ENCODE peak calls at places on chromosomes 3 and 15, in eight cellular contexts. Z is dorsolateral prefrontal cortex, J is A673, V is hepatocyte, B is AG04450, Q is uterus, X is cardiac fibroblast, G is right atrium auricular region. F is an unnamed sample.

GRCh38 chr3:112390783-112391641 is 58.1 kb downstream of the CD200 start:
- DNase-seq in Z (peak), J (peak), V (peak), B (peak), Q (peak), X (peak), G (no peak), F (peak)

GRCh38 chr15:70096215-70096974 is 1.3 kb downstream of the TLE3 start:
- DNase-seq in Z (peak), J (peak), V (peak), B (no peak), Q (peak), X (peak), G (no peak), F (no peak)

GRCh38 chr3:95923496-95924210 is 890.7 kb upstream of the EPHA6 start:
- DNase-seq in Z (no peak), J (peak), V (peak), B (peak), Q (no peak), X (peak), G (peak), F (peak)

GRCh38 chr3:183975981-183976662 is 41.6 kb downstream of the ABCC5 start:
- DNase-seq in Z (no peak), J (peak), V (peak), B (no peak), Q (no peak), X (peak), G (no peak), F (no peak)

GRCh38 chr3:136334209-136334608 is 84.1 kb downstream of the PCCB start:
- DNase-seq in Z (no peak), J (no peak), V (no peak), B (no peak), Q (no peak), X (no peak), G (no peak), F (no peak)

GRCh38 chr3:151227438-151228290 is 24.6 kb upstream of the GPR171 start:
- DNase-seq in Z (peak), J (peak), V (peak), B (peak), Q (peak), X (peak), G (peak), F (peak)

GRCh38 chr15:78083687-78084358 is 6.3 kb upstream of the TBC1D2B start:
- DNase-seq in Z (no peak), J (no peak), V (no peak), B (no peak), Q (no peak), X (no peak), G (no peak), F (no peak)

GRCh38 chr15:68726246-68726645 is 94.4 kb downstream of the ANP32A start:
- DNase-seq in Z (no peak), J (no peak), V (no peak), B (no peak), Q (no peak), X (no peak), G (no peak), F (no peak)

GRCh38 chr3:64140651-64141050 is 84.6 kb downstream of the PRICKLE2 start:
- DNase-seq in Z (no peak), J (no peak), V (no peak), B (no peak), Q (no peak), X (no peak), G (no peak), F (no peak)

GRCh38 chr3:18446067-18446793 is 21.1 kb upstream of the SATB1 start:
- DNase-seq in Z (no peak), J (no peak), V (no peak), B (no peak), Q (no peak), X (no peak), G (no peak), F (no peak)

GRCh38 chr3:65277788-65278187 is 590.0 kb upstream of the ADAMTS9 start:
- DNase-seq in Z (no peak), J (peak), V (no peak), B (no peak), Q (no peak), X (no peak), G (no peak), F (no peak)

GRCh38 chr3:186852994-186853393 is 10.5 kb downstream of the ADIPOQ start:
- DNase-seq in Z (no peak), J (no peak), V (no peak), B (no peak), Q (no peak), X (no peak), G (no peak), F (no peak)

GRCh38 chr3:186283096-186283495 is 78.9 kb downstream of the DGKG start:
- DNase-seq in Z (no peak), J (no peak), V (no peak), B (no peak), Q (no peak), X (no peak), G (no peak), F (no peak)

GRCh38 chr3:161999846-162000245 is 503.2 kb downstream of the OTOL1 start:
- DNase-seq in Z (no peak), J (no peak), V (no peak), B (no peak), Q (no peak), X (no peak), G (no peak), F (no peak)

GRCh38 chr15:51647128-51647562 is 24.6 kb upstream of the DMXL2 start:
- DNase-seq in Z (no peak), J (peak), V (no peak), B (no peak), Q (no peak), X (peak), G (no peak), F (peak)

GRCh38 chr3:15667484-15667883 is 65.9 kb downstream of the BTD start:
- DNase-seq in Z (no peak), J (no peak), V (no peak), B (no peak), Q (no peak), X (no peak), G (no peak), F (no peak)

GRCh38 chr3:94249491-94250079 is 186.7 kb downstream of the NSUN3 start:
- DNase-seq in Z (peak), J (peak), V (peak), B (peak), Q (peak), X (peak), G (peak), F (peak)

GRCh38 chr3:2099779-2100191 is 1.1 kb downstream of the CNTN4 start:
- DNase-seq in Z (peak), J (peak), V (peak), B (no peak), Q (no peak), X (no peak), G (no peak), F (no peak)

GRCh38 chr15:23570466-23570865 is 5.0 kb downstream of the MKRN3 start:
- DNase-seq in Z (peak), J (no peak), V (no peak), B (no peak), Q (no peak), X (no peak), G (no peak), F (no peak)

GRCh38 chr15:89704411-89704810 is 13.8 kb downstream of the WDR93 start:
- DNase-seq in Z (no peak), J (no peak), V (no peak), B (no peak), Q (no peak), X (peak), G (no peak), F (no peak)

GRCh38 chr3:16503191-16503776 is 10.2 kb downstream of the RFTN1 start:
- DNase-seq in Z (no peak), J (no peak), V (peak), B (no peak), Q (no peak), X (no peak), G (no peak), F (no peak)

GRCh38 chr15:76200641-76201105 is 110.6 kb downstream of the ETFA start:
- DNase-seq in Z (no peak), J (no peak), V (no peak), B (no peak), Q (no peak), X (no peak), G (no peak), F (no peak)

GRCh38 chr3:42247576-42248027 is 18.4 kb downstream of the CCK start:
- DNase-seq in Z (no peak), J (peak), V (peak), B (no peak), Q (no peak), X (peak), G (no peak), F (no peak)

GRCh38 chr15:101045835-101046691 is 126.9 kb downstream of the LRRK1 start:
- DNase-seq in Z (no peak), J (no peak), V (no peak), B (no peak), Q (peak), X (no peak), G (peak), F (no peak)

GRCh38 chr3:148146947-148147346 is 550.8 kb upstream of the AGTR1 start:
- DNase-seq in Z (no peak), J (peak), V (no peak), B (peak), Q (no peak), X (peak), G (no peak), F (peak)

GRCh38 chr3:61897848-61898247 is 336.5 kb downstream of the PTPRG start:
- DNase-seq in Z (no peak), J (no peak), V (no peak), B (no peak), Q (no peak), X (no peak), G (no peak), F (no peak)

GRCh38 chr3:121748638-121749275 is 784 bp downstream of the GOLGB1 start:
- DNase-seq in Z (peak), J (no peak), V (peak), B (no peak), Q (no peak), X (peak), G (peak), F (peak)

GRCh38 chr3:77935418-77935817 is 895.5 kb downstream of the ROBO2 start:
- DNase-seq in Z (no peak), J (no peak), V (no peak), B (no peak), Q (no peak), X (no peak), G (no peak), F (no peak)

GRCh38 chr3:114411811-114412803 is 118.3 kb downstream of the TIGIT start:
- DNase-seq in Z (no peak), J (peak), V (peak), B (no peak), Q (no peak), X (peak), G (no peak), F (peak)

GRCh38 chr3:171976526-171976925 is 62.9 kb upstream of the FNDC3B start:
- DNase-seq in Z (no peak), J (no peak), V (no peak), B (no peak), Q (no peak), X (peak), G (no peak), F (peak)

GRCh38 chr3:179453967-179454366 is 2.7 kb upstream of the GNB4 start:
- DNase-seq in Z (no peak), J (no peak), V (no peak), B (no peak), Q (no peak), X (no peak), G (no peak), F (no peak)

GRCh38 chr3:14849831-14850230 is 31.1 kb downstream of the FGD5 start:
- DNase-seq in Z (no peak), J (no peak), V (no peak), B (no peak), Q (no peak), X (no peak), G (no peak), F (no peak)

GRCh38 chr3:49417516-49418120 is 4.7 kb downstream of the AMT start:
- DNase-seq in Z (no peak), J (no peak), V (no peak), B (no peak), Q (no peak), X (no peak), G (no peak), F (no peak)

GRCh38 chr3:49416867-49417266 is 4.6 kb downstream of the TCTA start:
- DNase-seq in Z (no peak), J (no peak), V (no peak), B (no peak), Q (no peak), X (no peak), G (no peak), F (no peak)

GRCh38 chr3:49422379-49423248 is at the start of gene AMT:
- DNase-seq in Z (no peak), J (no peak), V (peak), B (no peak), Q (no peak), X (no peak), G (no peak), F (no peak)

GRCh38 chr3:49424816-49425215 is 2.5 kb upstream of the AMT start:
- DNase-seq in Z (no peak), J (no peak), V (no peak), B (no peak), Q (no peak), X (no peak), G (no peak), F (no peak)

DNA sequence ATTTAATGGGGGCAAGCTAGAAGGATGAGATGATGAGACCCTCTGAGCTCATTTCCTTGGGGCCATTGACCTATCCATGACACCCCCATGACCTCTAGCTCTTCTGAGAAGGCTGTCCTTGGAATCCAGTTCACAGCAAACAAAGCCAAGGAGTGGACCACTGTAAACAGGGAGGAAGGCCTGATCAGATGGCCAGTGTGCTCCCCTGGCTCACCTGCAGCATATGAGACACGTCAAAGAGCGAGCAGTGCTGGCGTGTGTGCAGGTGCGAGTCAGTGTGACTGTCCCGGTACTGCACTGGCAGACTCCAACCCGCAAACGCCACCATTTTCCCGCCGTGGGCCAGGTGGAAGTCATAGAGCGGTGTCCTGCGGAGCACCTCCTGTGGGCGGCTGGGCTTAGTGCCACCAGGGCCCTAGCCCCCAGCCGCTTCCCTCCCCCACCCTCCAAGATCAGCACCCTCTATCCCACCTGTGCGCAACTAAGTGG is 339 bp downstream of the AMT start:
- DNase-seq in Z (no peak), J (no peak), V (no peak), B (no peak), Q (no peak), X (no peak), G (no peak), F (no peak)
- H3K4me3 ChIP-seq in Z (peak), J (no peak), V (peak), B (no peak), Q (no peak), X (no peak), G (peak), F (no peak)

GRCh38 chr15:29116970-29117700 is 152.5 kb downstream of the NSMCE3 start:
- DNase-seq in Z (no peak), J (no peak), V (no peak), B (no peak), Q (no peak), X (no peak), G (no peak), F (no peak)

GRCh38 chr15:29114277-29115092 is 155.1 kb downstream of the NSMCE3 start:
- DNase-seq in Z (no peak), J (no peak), V (no peak), B (no peak), Q (no peak), X (no peak), G (no peak), F (no peak)

GRCh38 chr15:29117778-29118177 is 151.8 kb downstream of the NSMCE3 start:
- DNase-seq in Z (no peak), J (no peak), V (no peak), B (no peak), Q (no peak), X (no peak), G (no peak), F (no peak)

GRCh38 chr15:29113336-29114276 is 156.0 kb downstream of the NSMCE3 start:
- DNase-seq in Z (no peak), J (no peak), V (no peak), B (no peak), Q (no peak), X (no peak), G (no peak), F (no peak)

DNA sequence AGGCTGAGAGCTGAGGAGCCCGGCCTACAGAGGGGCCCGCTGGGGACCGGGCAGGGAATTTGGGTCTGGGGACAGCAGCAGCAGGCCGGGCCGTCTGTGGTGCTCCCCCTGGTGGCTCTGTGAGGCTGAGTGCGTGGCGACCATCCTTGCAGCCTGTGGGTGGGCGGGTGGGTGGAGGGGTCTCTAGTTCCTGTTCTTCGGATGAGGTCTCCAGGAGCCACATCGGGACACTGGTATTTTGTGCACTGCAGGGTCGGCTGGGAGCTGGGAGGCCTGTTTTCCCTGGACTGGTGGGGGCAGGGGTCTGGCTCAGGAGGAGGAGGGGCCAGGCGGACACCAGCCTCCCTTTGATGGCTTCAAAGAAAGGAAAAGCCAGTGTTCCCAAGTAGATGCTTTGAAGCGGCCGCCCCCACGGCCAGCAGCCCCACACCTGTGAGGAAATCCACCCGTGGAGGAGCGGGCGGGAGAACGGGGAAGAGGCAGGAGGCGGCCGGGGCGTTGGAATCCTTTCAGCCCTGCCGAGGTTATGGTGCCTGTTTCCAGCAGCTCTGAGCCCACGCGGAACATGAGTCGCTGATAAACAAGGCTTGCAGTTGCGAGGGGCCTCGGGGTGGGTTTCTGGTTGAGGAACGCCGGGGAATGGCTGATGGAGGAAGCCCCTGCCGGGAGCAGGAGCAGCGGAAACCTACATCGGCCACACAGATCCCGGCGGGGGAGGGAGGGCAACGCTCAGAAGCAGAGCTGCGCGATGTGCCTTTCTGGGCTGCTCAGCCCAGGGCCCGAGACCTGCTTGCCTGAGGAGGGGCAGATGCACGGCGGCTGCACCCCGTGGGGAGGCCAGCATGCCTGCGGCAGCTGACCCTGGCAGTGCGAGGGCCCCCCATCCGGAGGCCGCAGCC is 154.3 kb downstream of the NSMCE3 start:
- DNase-seq in Z (peak), J (no peak), V (peak), B (no peak), Q (no peak), X (peak), G (no peak), F (no peak)
- H3K4me3 ChIP-seq in Z (peak), J (no peak), V (peak), B (peak), Q (peak), X (peak), G (peak), F (peak)

GRCh38 chr15:80251505-80252280 is at the start of gene CTXND1:
- DNase-seq in Z (no peak), J (no peak), V (peak), B (no peak), Q (no peak), X (no peak), G (no peak), F (no peak)
- H3K4me3 ChIP-seq in Z (peak), J (peak), V (peak), B (no peak), Q (no peak), X (no peak), G (peak), F (peak)

DNA sequence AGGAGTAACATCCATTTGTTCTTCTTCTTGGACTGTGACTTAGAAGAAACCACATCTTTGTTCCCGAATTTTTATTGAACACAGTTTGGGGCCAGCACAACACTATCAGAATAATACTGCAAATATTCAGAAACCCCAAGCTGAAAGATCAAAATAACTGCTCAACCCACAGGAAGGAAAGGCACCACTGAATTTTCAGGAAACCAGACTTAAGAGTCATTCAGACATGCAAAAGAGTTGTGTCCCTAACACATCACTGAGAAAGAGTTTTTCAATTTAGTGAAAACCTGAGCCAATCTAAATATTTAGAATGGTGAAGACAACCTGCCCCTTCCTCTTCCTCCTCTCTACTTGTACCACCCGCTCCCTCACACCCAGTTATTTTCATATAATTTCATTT is 295.0 kb upstream of the RORA start:
- DNase-seq in Z (no peak), J (no peak), V (no peak), B (no peak), Q (no peak), X (no peak), G (no peak), F (no peak)
- H3K4me3 ChIP-seq in Z (no peak), J (no peak), V (no peak), B (no peak), Q (no peak), X (no peak), G (no peak), F (no peak)

DNA sequence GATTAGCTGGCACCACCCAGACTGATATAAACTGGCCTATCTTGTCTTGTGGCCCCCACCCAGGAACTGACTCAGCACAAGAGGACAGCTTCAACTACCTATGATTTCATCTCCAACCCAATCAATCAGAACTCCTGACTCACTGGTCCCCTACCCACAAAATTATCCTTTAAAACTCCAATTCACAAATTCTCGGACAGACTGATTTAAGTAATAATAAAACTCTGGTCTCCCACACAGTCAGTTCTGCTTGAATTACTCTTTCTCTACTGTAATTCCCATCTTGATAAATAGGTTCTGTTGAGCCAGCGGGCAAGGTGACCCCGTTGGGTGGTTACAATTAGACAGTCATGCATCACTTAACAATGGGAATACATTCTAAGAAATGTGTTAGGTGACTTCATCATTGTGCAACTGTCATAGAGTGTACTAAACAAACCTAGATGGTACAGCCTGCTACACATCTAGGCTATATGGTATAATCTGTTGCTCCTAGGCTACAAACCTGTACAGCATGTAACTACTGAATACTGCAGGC is 48.1 kb upstream of the MAP4 start:
- DNase-seq in Z (no peak), J (peak), V (no peak), B (no peak), Q (no peak), X (no peak), G (no peak), F (no peak)
- H3K4me3 ChIP-seq in Z (no peak), J (no peak), V (no peak), B (no peak), Q (no peak), X (no peak), G (no peak), F (no peak)

GRCh38 chr15:66474140-66474539 is 23.4 kb downstream of the SNAPC5 start:
- DNase-seq in Z (no peak), J (no peak), V (no peak), B (no peak), Q (no peak), X (no peak), G (no peak), F (no peak)
- H3K4me3 ChIP-seq in Z (no peak), J (no peak), V (no peak), B (no peak), Q (no peak), X (no peak), G (no peak), F (no peak)

F was measured in skeletal muscle cell.